ENCODE peak calls at places on chromosomes 7 and 10, in five cellular contexts. One of them, this sample, is unnamed.

GRCh38 chr7:131586259-131586658 is 29.8 kb upstream of the PODXL start:
- DNase-seq in iris pigment epithelial cell: no peak
- DNase-seq in AG09309: no peak
- DNase-seq in T-helper 9 cell: no peak
- DNase-seq in keratinocyte: no peak
- DNase-seq in this sample: no peak

GRCh38 chr10:97333601-97334369 is 744 bp downstream of the FRAT2 start:
- DNase-seq in iris pigment epithelial cell: peak
- DNase-seq in AG09309: no peak
- DNase-seq in T-helper 9 cell: peak
- DNase-seq in keratinocyte: no peak
- DNase-seq in this sample: no peak

GRCh38 chr10:11678074-11678793 is 63.9 kb upstream of the ECHDC3 start:
- DNase-seq in iris pigment epithelial cell: no peak
- DNase-seq in AG09309: peak
- DNase-seq in T-helper 9 cell: no peak
- DNase-seq in keratinocyte: no peak
- DNase-seq in this sample: no peak

GRCh38 chr7:154777023-154777422 is 225.9 kb downstream of the PAXIP1 start:
- DNase-seq in iris pigment epithelial cell: peak
- DNase-seq in AG09309: no peak
- DNase-seq in T-helper 9 cell: no peak
- DNase-seq in keratinocyte: no peak
- DNase-seq in this sample: no peak

GRCh38 chr7:46852795-46853194 is 729.1 kb downstream of the TNS3 start:
- DNase-seq in iris pigment epithelial cell: no peak
- DNase-seq in AG09309: no peak
- DNase-seq in T-helper 9 cell: no peak
- DNase-seq in keratinocyte: no peak
- DNase-seq in this sample: no peak

GRCh38 chr7:101093907-101094306 is 8.6 kb downstream of the TRIM56 start:
- DNase-seq in iris pigment epithelial cell: peak
- DNase-seq in AG09309: peak
- DNase-seq in T-helper 9 cell: no peak
- DNase-seq in keratinocyte: no peak
- DNase-seq in this sample: no peak

GRCh38 chr10:71715860-71716259 is 3.7 kb downstream of the C10orf105 start:
- DNase-seq in iris pigment epithelial cell: no peak
- DNase-seq in AG09309: no peak
- DNase-seq in T-helper 9 cell: no peak
- DNase-seq in keratinocyte: no peak
- DNase-seq in this sample: no peak

GRCh38 chr10:110150981-110151380 is 56.4 kb upstream of the MXI1 start:
- DNase-seq in iris pigment epithelial cell: no peak
- DNase-seq in AG09309: no peak
- DNase-seq in T-helper 9 cell: no peak
- DNase-seq in keratinocyte: no peak
- DNase-seq in this sample: no peak

GRCh38 chr10:123559823-123560092 is 106.4 kb upstream of the GPR26 start:
- DNase-seq in iris pigment epithelial cell: no peak
- DNase-seq in AG09309: no peak
- DNase-seq in T-helper 9 cell: no peak
- DNase-seq in keratinocyte: no peak
- DNase-seq in this sample: no peak

GRCh38 chr7:122528879-122529481 is 169.9 kb downstream of the RNF133 start:
- DNase-seq in iris pigment epithelial cell: peak
- DNase-seq in AG09309: peak
- DNase-seq in T-helper 9 cell: no peak
- DNase-seq in keratinocyte: no peak
- DNase-seq in this sample: peak

GRCh38 chr10:62020362-62020730 is 118.8 kb downstream of the ARID5B start:
- DNase-seq in iris pigment epithelial cell: no peak
- DNase-seq in AG09309: no peak
- DNase-seq in T-helper 9 cell: no peak
- DNase-seq in keratinocyte: no peak
- DNase-seq in this sample: no peak

GRCh38 chr7:30923774-30924413 is 12.2 kb downstream of the AQP1 start:
- DNase-seq in iris pigment epithelial cell: no peak
- DNase-seq in AG09309: no peak
- DNase-seq in T-helper 9 cell: no peak
- DNase-seq in keratinocyte: no peak
- DNase-seq in this sample: no peak

This sample was measured in HFF-Myc.